ENCODE peak calls at places on chromosomes 16 and 17, in ten cellular contexts. C is transverse colon, U is NCI-H1048, K is mucosa of descending colon, Q is neuronal stem cell, X is PC-3, Z is hepatocyte, F is GM19239, H is NCI-H2081, P is posterior cingulate gyrus. J is an unnamed sample.

GRCh38 chr17:14334261-14334860 is 33.5 kb downstream of the HS3ST3B1 start:
- DNase-seq in H (no peak), Q (no peak), K (no peak), Z (no peak), F (no peak), X (no peak), P (no peak), U (no peak), C (no peak), J (no peak)

GRCh38 chr16:52050418-52050817 is 496.5 kb downstream of the TOX3 start:
- DNase-seq in F (no peak), X (no peak), Z (peak), Q (no peak), U (no peak), P (no peak), K (no peak), C (no peak), H (no peak), J (no peak)

GRCh38 chr17:36653374-36653773 is 52.0 kb downstream of the MRM1 start:
- DNase-seq in F (no peak), P (no peak), K (no peak), X (no peak), Q (no peak), U (no peak), C (no peak), H (no peak), Z (no peak), J (no peak)

GRCh38 chr17:19507673-19508326 is 25.9 kb upstream of the SLC47A1 start:
- DNase-seq in P (peak), U (peak), Q (peak), Z (peak), K (peak), F (peak), C (peak), H (peak), X (peak), J (peak)

GRCh38 chr17:20189322-20189721 is 180.2 kb downstream of the SPECC1 start:
- DNase-seq in U (no peak), X (peak), Q (peak), K (no peak), P (peak), H (no peak), C (no peak), F (no peak), Z (peak), J (no peak)

GRCh38 chr17:70560471-70560870 is 391.1 kb downstream of the KCNJ2 start:
- DNase-seq in Z (no peak), Q (no peak), C (no peak), K (no peak), P (no peak), X (no peak), U (no peak), F (no peak), H (no peak), J (no peak)

GRCh38 chr17:68383443-68384321 is 73.6 kb downstream of the WIPI1 start:
- DNase-seq in H (no peak), Z (peak), X (peak), U (no peak), C (no peak), Q (no peak), F (no peak), P (no peak), K (no peak), J (no peak)

GRCh38 chr16:56686758-56687157 is 4.5 kb downstream of the MT1X start:
- DNase-seq in Z (no peak), K (no peak), Q (no peak), U (no peak), H (no peak), F (no peak), P (no peak), X (no peak), C (no peak), J (no peak)

GRCh38 chr17:81601525-81602120 is 35.3 kb downstream of the NPLOC4 start:
- DNase-seq in C (peak), P (no peak), F (peak), H (peak), Q (peak), Z (peak), K (no peak), X (peak), U (no peak), J (peak)

GRCh38 chr17:15284537-15284936 is 19.4 kb upstream of the PMP22 start:
- DNase-seq in X (no peak), C (no peak), Q (no peak), P (no peak), K (no peak), F (no peak), U (no peak), H (no peak), Z (no peak), J (no peak)

GRCh38 chr16:82627811-82628339 is 1.1 kb downstream of the CDH13 start:
- DNase-seq in C (peak), Z (no peak), K (peak), U (no peak), Q (no peak), H (no peak), X (peak), P (peak), F (no peak), J (no peak)

GRCh38 chr17:35809855-35810461 is 674 bp downstream of the TAF15 start:
- DNase-seq in H (peak), P (no peak), Z (peak), X (no peak), F (no peak), Q (no peak), U (no peak), K (no peak), C (no peak), J (no peak)

GRCh38 chr16:1474047-1474446 is 781 bp downstream of the CLCN7 start:
- DNase-seq in Q (no peak), C (no peak), X (peak), P (no peak), K (no peak), U (no peak), H (no peak), Z (no peak), F (no peak), J (no peak)

GRCh38 chr16:65661451-65661850 is 539.6 kb upstream of the CDH11 start:
- DNase-seq in P (no peak), X (no peak), H (no peak), Z (no peak), K (no peak), U (no peak), Q (no peak), C (no peak), F (no peak), J (no peak)

GRCh38 chr17:5587431-5588032 is 3.2 kb upstream of the NLRP1 start:
- DNase-seq in K (no peak), Q (peak), F (peak), P (no peak), C (peak), H (peak), U (peak), X (peak), Z (peak), J (no peak)

GRCh38 chr17:17111401-17112393 is 69.4 kb downstream of the MPRIP start:
- DNase-seq in Q (no peak), X (no peak), C (no peak), U (no peak), Z (no peak), K (no peak), F (no peak), P (no peak), H (no peak), J (no peak)

GRCh38 chr17:57415737-57416354 is 159.5 kb downstream of the MSI2 start:
- DNase-seq in Q (no peak), X (no peak), H (no peak), C (no peak), K (no peak), Z (no peak), F (no peak), P (no peak), U (no peak), J (no peak)

GRCh38 chr17:11122908-11123307 is 118.1 kb upstream of the SHISA6 start:
- DNase-seq in F (no peak), X (no peak), U (no peak), P (no peak), H (no peak), C (peak), Q (no peak), K (no peak), Z (no peak), J (no peak)

GRCh38 chr16:71357681-71358080 is 842 bp upstream of the CALB2 start:
- DNase-seq in F (no peak), K (no peak), H (peak), X (peak), C (no peak), Q (no peak), U (no peak), P (no peak), Z (no peak), J (no peak)

GRCh38 chr17:58340623-58340876 is 11.5 kb downstream of the SUPT4H1 start:
- DNase-seq in Z (no peak), U (no peak), H (no peak), C (no peak), Q (no peak), P (no peak), K (no peak), F (no peak), X (no peak), J (no peak)

GRCh38 chr17:30920282-30920681 is 1.5 kb upstream of the ADAP2 start:
- DNase-seq in C (no peak), F (no peak), P (no peak), X (no peak), H (no peak), K (no peak), Q (no peak), U (no peak), Z (no peak), J (no peak)

GRCh38 chr17:5272313-5272712 is 9.8 kb upstream of the RABEP1 start:
- DNase-seq in H (no peak), C (no peak), U (no peak), K (no peak), Z (no peak), F (no peak), X (peak), Q (no peak), P (no peak), J (no peak)

GRCh38 chr17:83081561-83082201 is 2.3 kb downstream of the METRNL start:
- DNase-seq in Z (peak), C (peak), F (no peak), X (no peak), P (no peak), H (no peak), Q (no peak), K (peak), U (no peak), J (no peak)

GRCh38 chr17:80874866-80875445 is 116.7 kb upstream of the CHMP6 start:
- DNase-seq in P (no peak), Z (no peak), Q (no peak), H (no peak), X (no peak), U (no peak), C (peak), K (peak), F (no peak), J (no peak)

GRCh38 chr17:34303606-34304005 is 15.6 kb upstream of the CCL8 start:
- DNase-seq in K (no peak), Q (no peak), U (no peak), F (no peak), Z (no peak), H (no peak), X (no peak), C (no peak), P (no peak), J (no peak)

GRCh38 chr17:7884581-7885356 is 3.8 kb upstream of the CHD3 start:
- DNase-seq in Z (peak), P (no peak), U (no peak), Q (no peak), F (no peak), X (no peak), K (peak), C (peak), H (no peak), J (no peak)

GRCh38 chr16:24853830-24854229 is 8.1 kb downstream of the SLC5A11 start:
- DNase-seq in Z (peak), X (peak), C (no peak), F (no peak), Q (no peak), H (peak), U (no peak), K (no peak), P (peak), J (no peak)

GRCh38 chr17:1929896-1930750 is 95.0 kb downstream of the RTN4RL1 start:
- DNase-seq in P (no peak), F (no peak), U (no peak), X (no peak), Q (no peak), K (no peak), C (no peak), H (no peak), Z (no peak), J (no peak)

GRCh38 chr17:65027305-65027704 is 29.2 kb downstream of the GNA13 start:
- DNase-seq in Q (no peak), H (no peak), C (no peak), U (no peak), P (no peak), Z (peak), F (no peak), K (no peak), X (peak), J (no peak)

GRCh38 chr16:13913374-13914292 is 6.3 kb upstream of the ERCC4 start:
- DNase-seq in U (no peak), Z (no peak), F (no peak), C (no peak), X (no peak), Q (no peak), H (no peak), K (no peak), P (no peak), J (no peak)

GRCh38 chr16:3908951-3909437 is 28.5 kb upstream of the CREBBP start:
- DNase-seq in F (no peak), P (no peak), C (no peak), U (no peak), X (no peak), K (no peak), Q (no peak), H (no peak), Z (no peak), J (no peak)